ENCODE peak calls at places on chromosomes 6 and 20, in five cellular contexts. One of them, this sample, is unnamed.

GRCh38 chr20:61263084-61263695 is 11.1 kb downstream of the CDH4 start:
- DNase-seq in D341Med: peak; percentile 59
- DNase-seq in anterior cingulate cortex: no peak
- DNase-seq in nephron progenitor cell: peak; percentile 63
- DNase-seq in T-helper 2 cell treated with Interferon-gamma antibody and Interleukin-4, amounts not matched to agents 5 μg/mL and 100 μg/mL, for 36 hours: no peak
- DNase-seq in this sample: peak; percentile 38

GRCh38 chr6:1789092-1789491 is 179.4 kb downstream of the FOXC1 start:
- DNase-seq in T-helper 2 cell treated with Interferon-gamma antibody and Interleukin-4, amounts not matched to agents 5 μg/mL and 100 μg/mL, for 36 hours: no peak
- DNase-seq in D341Med: no peak
- DNase-seq in nephron progenitor cell: no peak
- DNase-seq in anterior cingulate cortex: no peak
- DNase-seq in this sample: peak; percentile 80

GRCh38 chr6:84460491-84460890 is 233.0 kb upstream of the CEP162 start:
- DNase-seq in anterior cingulate cortex: no peak
- DNase-seq in T-helper 2 cell treated with Interferon-gamma antibody and Interleukin-4, amounts not matched to agents 5 μg/mL and 100 μg/mL, for 36 hours: no peak
- DNase-seq in D341Med: no peak
- DNase-seq in nephron progenitor cell: no peak
- DNase-seq in this sample: no peak

GRCh38 chr6:82275686-82276085 is 28.1 kb upstream of the IBTK start:
- DNase-seq in T-helper 2 cell treated with Interferon-gamma antibody and Interleukin-4, amounts not matched to agents 5 μg/mL and 100 μg/mL, for 36 hours: no peak
- DNase-seq in anterior cingulate cortex: no peak
- DNase-seq in D341Med: no peak
- DNase-seq in nephron progenitor cell: no peak
- DNase-seq in this sample: no peak

GRCh38 chr6:167307342-167307955 is 16.3 kb downstream of the UNC93A start:
- DNase-seq in nephron progenitor cell: no peak
- DNase-seq in D341Med: no peak
- DNase-seq in T-helper 2 cell treated with Interferon-gamma antibody and Interleukin-4, amounts not matched to agents 5 μg/mL and 100 μg/mL, for 36 hours: no peak
- DNase-seq in anterior cingulate cortex: no peak
- DNase-seq in this sample: no peak

GRCh38 chr6:80742481-80742880 is 636.0 kb downstream of the BCKDHB start:
- DNase-seq in T-helper 2 cell treated with Interferon-gamma antibody and Interleukin-4, amounts not matched to agents 5 μg/mL and 100 μg/mL, for 36 hours: no peak
- DNase-seq in anterior cingulate cortex: no peak
- DNase-seq in D341Med: peak; percentile 27
- DNase-seq in nephron progenitor cell: no peak
- DNase-seq in this sample: peak; percentile 73

GRCh38 chr6:167717455-167717854 is 109.3 kb upstream of the AFDN start:
- DNase-seq in anterior cingulate cortex: no peak
- DNase-seq in nephron progenitor cell: no peak
- DNase-seq in D341Med: no peak
- DNase-seq in T-helper 2 cell treated with Interferon-gamma antibody and Interleukin-4, amounts not matched to agents 5 μg/mL and 100 μg/mL, for 36 hours: no peak
- DNase-seq in this sample: no peak

GRCh38 chr6:42450314-42451145 is 1.2 kb downstream of the TRERF1 start:
- DNase-seq in D341Med: no peak
- DNase-seq in nephron progenitor cell: peak; percentile 30
- DNase-seq in T-helper 2 cell treated with Interferon-gamma antibody and Interleukin-4, amounts not matched to agents 5 μg/mL and 100 μg/mL, for 36 hours: peak; percentile 42
- DNase-seq in anterior cingulate cortex: no peak
- DNase-seq in this sample: no peak

GRCh38 chr20:63014710-63015109 is 7.9 kb upstream of the BHLHE23 start:
- DNase-seq in nephron progenitor cell: peak; percentile 75
- DNase-seq in anterior cingulate cortex: no peak
- DNase-seq in D341Med: no peak
- DNase-seq in T-helper 2 cell treated with Interferon-gamma antibody and Interleukin-4, amounts not matched to agents 5 μg/mL and 100 μg/mL, for 36 hours: no peak
- DNase-seq in this sample: no peak

GRCh38 chr20:5612476-5613291 is 137.5 kb upstream of the SHLD1 start:
- DNase-seq in anterior cingulate cortex: no peak
- DNase-seq in nephron progenitor cell: no peak
- DNase-seq in D341Med: no peak
- DNase-seq in T-helper 2 cell treated with Interferon-gamma antibody and Interleukin-4, amounts not matched to agents 5 μg/mL and 100 μg/mL, for 36 hours: no peak
- DNase-seq in this sample: no peak

GRCh38 chr6:133568970-133569889 is 319.7 kb upstream of the TCF21 start:
- DNase-seq in D341Med: peak; percentile 40
- DNase-seq in nephron progenitor cell: peak; percentile 21
- DNase-seq in T-helper 2 cell treated with Interferon-gamma antibody and Interleukin-4, amounts not matched to agents 5 μg/mL and 100 μg/mL, for 36 hours: peak; percentile 11
- DNase-seq in anterior cingulate cortex: no peak
- DNase-seq in this sample: peak; percentile 80

GRCh38 chr6:2426561-2427340 is 181.3 kb upstream of the GMDS start:
- DNase-seq in nephron progenitor cell: no peak
- DNase-seq in T-helper 2 cell treated with Interferon-gamma antibody and Interleukin-4, amounts not matched to agents 5 μg/mL and 100 μg/mL, for 36 hours: no peak
- DNase-seq in anterior cingulate cortex: no peak
- DNase-seq in D341Med: no peak
- DNase-seq in this sample: no peak

GRCh38 chr20:48295966-48296421 is 510.7 kb upstream of the SULF2 start:
- DNase-seq in T-helper 2 cell treated with Interferon-gamma antibody and Interleukin-4, amounts not matched to agents 5 μg/mL and 100 μg/mL, for 36 hours: no peak
- DNase-seq in D341Med: no peak
- DNase-seq in nephron progenitor cell: no peak
- DNase-seq in anterior cingulate cortex: no peak
- DNase-seq in this sample: no peak

GRCh38 chr6:159233365-159234101 is 64.3 kb downstream of the FNDC1 start:
- DNase-seq in T-helper 2 cell treated with Interferon-gamma antibody and Interleukin-4, amounts not matched to agents 5 μg/mL and 100 μg/mL, for 36 hours: no peak
- DNase-seq in nephron progenitor cell: peak; percentile 45
- DNase-seq in anterior cingulate cortex: no peak
- DNase-seq in D341Med: no peak
- DNase-seq in this sample: no peak

GRCh38 chr6:135181333-135182119 is 418 bp downstream of the MYB start:
- DNase-seq in anterior cingulate cortex: no peak
- DNase-seq in D341Med: peak; percentile 50
- DNase-seq in nephron progenitor cell: no peak
- DNase-seq in T-helper 2 cell treated with Interferon-gamma antibody and Interleukin-4, amounts not matched to agents 5 μg/mL and 100 μg/mL, for 36 hours: no peak
- DNase-seq in this sample: no peak

GRCh38 chr6:137853569-137854213 is 13.4 kb upstream of the TNFAIP3 start:
- DNase-seq in D341Med: no peak
- DNase-seq in anterior cingulate cortex: no peak
- DNase-seq in nephron progenitor cell: no peak
- DNase-seq in T-helper 2 cell treated with Interferon-gamma antibody and Interleukin-4, amounts not matched to agents 5 μg/mL and 100 μg/mL, for 36 hours: no peak
- DNase-seq in this sample: no peak

GRCh38 chr6:28489366-28490190 is 26.0 kb downstream of the GPX6 start:
- DNase-seq in D341Med: peak; percentile 62
- DNase-seq in anterior cingulate cortex: no peak
- DNase-seq in T-helper 2 cell treated with Interferon-gamma antibody and Interleukin-4, amounts not matched to agents 5 μg/mL and 100 μg/mL, for 36 hours: peak; percentile 23
- DNase-seq in nephron progenitor cell: peak; percentile 71
- DNase-seq in this sample: peak; percentile 96

GRCh38 chr6:133995296-133995695 is 42.3 kb downstream of the TBPL1 start:
- DNase-seq in T-helper 2 cell treated with Interferon-gamma antibody and Interleukin-4, amounts not matched to agents 5 μg/mL and 100 μg/mL, for 36 hours: no peak
- DNase-seq in anterior cingulate cortex: no peak
- DNase-seq in D341Med: no peak
- DNase-seq in nephron progenitor cell: no peak
- DNase-seq in this sample: no peak

GRCh38 chr20:44068311-44068710 is 118.7 kb downstream of the JPH2 start:
- DNase-seq in D341Med: no peak
- DNase-seq in anterior cingulate cortex: no peak
- DNase-seq in T-helper 2 cell treated with Interferon-gamma antibody and Interleukin-4, amounts not matched to agents 5 μg/mL and 100 μg/mL, for 36 hours: no peak
- DNase-seq in nephron progenitor cell: no peak
- DNase-seq in this sample: no peak

GRCh38 chr6:43308101-43308989 is at the start of gene CRIP3:
- DNase-seq in anterior cingulate cortex: no peak
- DNase-seq in D341Med: peak; percentile 34
- DNase-seq in T-helper 2 cell treated with Interferon-gamma antibody and Interleukin-4, amounts not matched to agents 5 μg/mL and 100 μg/mL, for 36 hours: peak; percentile 40
- DNase-seq in nephron progenitor cell: peak; percentile 63
- DNase-seq in this sample: peak; percentile 26

GRCh38 chr6:139311826-139312225 is 20.0 kb upstream of the TXLNB start:
- DNase-seq in nephron progenitor cell: no peak
- DNase-seq in T-helper 2 cell treated with Interferon-gamma antibody and Interleukin-4, amounts not matched to agents 5 μg/mL and 100 μg/mL, for 36 hours: no peak
- DNase-seq in anterior cingulate cortex: no peak
- DNase-seq in D341Med: no peak
- DNase-seq in this sample: no peak

GRCh38 chr6:130447374-130447773 is 81.6 kb downstream of the TMEM200A start:
- DNase-seq in nephron progenitor cell: no peak
- DNase-seq in T-helper 2 cell treated with Interferon-gamma antibody and Interleukin-4, amounts not matched to agents 5 μg/mL and 100 μg/mL, for 36 hours: no peak
- DNase-seq in D341Med: no peak
- DNase-seq in anterior cingulate cortex: no peak
- DNase-seq in this sample: no peak

GRCh38 chr20:16063876-16064275 is 509.4 kb downstream of the KIF16B start:
- DNase-seq in nephron progenitor cell: no peak
- DNase-seq in T-helper 2 cell treated with Interferon-gamma antibody and Interleukin-4, amounts not matched to agents 5 μg/mL and 100 μg/mL, for 36 hours: no peak
- DNase-seq in D341Med: no peak
- DNase-seq in anterior cingulate cortex: no peak
- DNase-seq in this sample: no peak

GRCh38 chr6:157648561-157648960 is 174.5 kb upstream of the SNX9 start:
- DNase-seq in D341Med: no peak
- DNase-seq in T-helper 2 cell treated with Interferon-gamma antibody and Interleukin-4, amounts not matched to agents 5 μg/mL and 100 μg/mL, for 36 hours: no peak
- DNase-seq in anterior cingulate cortex: no peak
- DNase-seq in nephron progenitor cell: no peak
- DNase-seq in this sample: no peak

GRCh38 chr20:37627060-37627766 is 66.6 kb upstream of the CTNNBL1 start:
- DNase-seq in T-helper 2 cell treated with Interferon-gamma antibody and Interleukin-4, amounts not matched to agents 5 μg/mL and 100 μg/mL, for 36 hours: peak; percentile 17
- DNase-seq in D341Med: no peak
- DNase-seq in anterior cingulate cortex: no peak
- DNase-seq in nephron progenitor cell: peak; percentile 88
- DNase-seq in this sample: peak; percentile 85

GRCh38 chr6:167554854-167555253 is 230.0 kb downstream of the TTLL2 start:
- DNase-seq in nephron progenitor cell: no peak
- DNase-seq in D341Med: no peak
- DNase-seq in anterior cingulate cortex: no peak
- DNase-seq in T-helper 2 cell treated with Interferon-gamma antibody and Interleukin-4, amounts not matched to agents 5 μg/mL and 100 μg/mL, for 36 hours: no peak
- DNase-seq in this sample: no peak

GRCh38 chr6:135066806-135067205 is 12.2 kb upstream of the HBS1L start:
- DNase-seq in T-helper 2 cell treated with Interferon-gamma antibody and Interleukin-4, amounts not matched to agents 5 μg/mL and 100 μg/mL, for 36 hours: no peak
- DNase-seq in nephron progenitor cell: no peak
- DNase-seq in D341Med: no peak
- DNase-seq in anterior cingulate cortex: no peak
- DNase-seq in this sample: no peak

GRCh38 chr6:156832166-156832743 is 55.1 kb downstream of the ARID1B start:
- DNase-seq in anterior cingulate cortex: no peak
- DNase-seq in nephron progenitor cell: no peak
- DNase-seq in T-helper 2 cell treated with Interferon-gamma antibody and Interleukin-4, amounts not matched to agents 5 μg/mL and 100 μg/mL, for 36 hours: no peak
- DNase-seq in D341Med: no peak
- DNase-seq in this sample: no peak

GRCh38 chr6:110357298-110357695 is 852 bp downstream of the METTL24 start:
- DNase-seq in anterior cingulate cortex: no peak
- DNase-seq in nephron progenitor cell: peak; percentile 21
- DNase-seq in T-helper 2 cell treated with Interferon-gamma antibody and Interleukin-4, amounts not matched to agents 5 μg/mL and 100 μg/mL, for 36 hours: no peak
- DNase-seq in D341Med: no peak
- DNase-seq in this sample: no peak

GRCh38 chr6:6712979-6713514 is 124.5 kb downstream of the LY86 start:
- DNase-seq in D341Med: no peak
- DNase-seq in nephron progenitor cell: no peak
- DNase-seq in T-helper 2 cell treated with Interferon-gamma antibody and Interleukin-4, amounts not matched to agents 5 μg/mL and 100 μg/mL, for 36 hours: no peak
- DNase-seq in anterior cingulate cortex: no peak
- DNase-seq in this sample: no peak

GRCh38 chr6:107114872-107115694 is at the start of gene BEND3:
- DNase-seq in nephron progenitor cell: peak; percentile 61
- DNase-seq in D341Med: peak; percentile 80
- DNase-seq in anterior cingulate cortex: no peak
- DNase-seq in T-helper 2 cell treated with Interferon-gamma antibody and Interleukin-4, amounts not matched to agents 5 μg/mL and 100 μg/mL, for 36 hours: peak; percentile 39
- DNase-seq in this sample: peak; percentile 46

GRCh38 chr6:128919412-128919811 is 36.5 kb downstream of the LAMA2 start:
- DNase-seq in T-helper 2 cell treated with Interferon-gamma antibody and Interleukin-4, amounts not matched to agents 5 μg/mL and 100 μg/mL, for 36 hours: no peak
- DNase-seq in D341Med: no peak
- DNase-seq in anterior cingulate cortex: no peak
- DNase-seq in nephron progenitor cell: no peak
- DNase-seq in this sample: no peak

GRCh38 chr6:169513478-169514193 is 188.2 kb downstream of the WDR27 start:
- DNase-seq in nephron progenitor cell: no peak
- DNase-seq in T-helper 2 cell treated with Interferon-gamma antibody and Interleukin-4, amounts not matched to agents 5 μg/mL and 100 μg/mL, for 36 hours: no peak
- DNase-seq in anterior cingulate cortex: no peak
- DNase-seq in D341Med: no peak
- DNase-seq in this sample: no peak